ENCODE peak calls at places on chromosome 16, in five cellular contexts. K is fibroblast of lung, H is fibroblast of mammary gland, D is AG04450, C is stomach. A is an unnamed sample.

GRCh38 chr16:88617268-88618031 is 20.9 kb upstream of the IL17C start:
- DNase-seq in D (no peak), K (no peak), C (no peak), H (no peak), A (peak)

GRCh38 chr16:77885596-77886295 is 97.4 kb downstream of the VAT1L start:
- DNase-seq in D (no peak), K (peak), H (peak), C (no peak), A (no peak)

GRCh38 chr16:69438465-69438864 is 14.0 kb downstream of the CYB5B start:
- DNase-seq in H (no peak), C (no peak), D (no peak), K (no peak), A (no peak)

GRCh38 chr16:23214796-23215195 is 32.3 kb downstream of the SCNN1G start:
- DNase-seq in H (no peak), K (no peak), D (no peak), C (no peak), A (no peak)

GRCh38 chr16:89135166-89135565 is 36.4 kb upstream of the CDH15 start:
- DNase-seq in H (no peak), K (no peak), D (no peak), C (no peak), A (no peak)

GRCh38 chr16:48041861-48042435 is 113.8 kb downstream of the ABCC12 start:
- DNase-seq in K (no peak), D (no peak), C (no peak), H (no peak), A (no peak)

GRCh38 chr16:49833055-49833454 is 22.9 kb downstream of the ZNF423 start:
- DNase-seq in D (no peak), C (no peak), K (no peak), H (no peak), A (no peak)

GRCh38 chr16:27169511-27170071 is 33.7 kb upstream of the KDM8 start:
- DNase-seq in D (peak), H (peak), C (peak), K (peak), A (peak)

GRCh38 chr16:3789375-3790067 is 72.2 kb upstream of the TRAP1 start:
- DNase-seq in D (no peak), K (no peak), C (no peak), H (no peak), A (no peak)

GRCh38 chr16:10558746-10559641 is 21.4 kb downstream of the EMP2 start:
- DNase-seq in D (no peak), C (peak), K (peak), H (peak), A (no peak)

GRCh38 chr16:12729448-12729847 is 74.2 kb downstream of the CPPED1 start:
- DNase-seq in H (peak), K (peak), C (no peak), D (no peak), A (no peak)

GRCh38 chr16:85522842-85523601 is 90.1 kb upstream of the GSE1 start:
- DNase-seq in C (peak), K (peak), D (no peak), H (peak), A (peak)

GRCh38 chr16:49337814-49338350 is 35.7 kb upstream of the C16orf78 start:
- DNase-seq in D (no peak), K (no peak), H (no peak), C (peak), A (no peak)

GRCh38 chr16:84109598-84110325 is 7.0 kb downstream of the MBTPS1 start:
- DNase-seq in H (peak), K (peak), D (no peak), C (no peak), A (no peak)

GRCh38 chr16:76579277-76579676 is 302.1 kb downstream of the CNTNAP4 start:
- DNase-seq in C (no peak), D (no peak), K (no peak), H (no peak), A (no peak)

GRCh38 chr16:71214771-71215381 is 15.6 kb downstream of the HYDIN start:
- DNase-seq in D (no peak), K (no peak), C (no peak), H (peak), A (no peak)

GRCh38 chr16:9901-10665 is 43.3 kb downstream of the POLR3K start:
- DNase-seq in D (no peak), H (no peak), C (peak), K (no peak), A (no peak)

GRCh38 chr16:69482410-69482951 is 58.1 kb downstream of the CYB5B start:
- DNase-seq in C (peak), H (peak), D (no peak), K (peak), A (no peak)

GRCh38 chr16:11448796-11449416 is 103.6 kb downstream of the RMI2 start:
- DNase-seq in H (no peak), D (no peak), K (no peak), C (no peak), A (no peak)

GRCh38 chr16:52070341-52071057 is 476.4 kb downstream of the TOX3 start:
- DNase-seq in K (no peak), C (no peak), H (no peak), D (no peak), A (peak)

GRCh38 chr16:927406-927805 is 43.4 kb downstream of the LMF1 start:
- DNase-seq in K (no peak), D (no peak), H (no peak), C (no peak), A (no peak)

GRCh38 chr16:24001706-24002105 is 165.9 kb downstream of the PRKCB start:
- DNase-seq in K (no peak), D (no peak), C (no peak), H (no peak), A (no peak)

GRCh38 chr16:63361032-63361624 is 1324.9 kb upstream of the CDH8 start:
- DNase-seq in H (peak), K (peak), D (peak), C (no peak), A (no peak)

GRCh38 chr16:1287982-1288670 is 21.3 kb upstream of the UBE2I start:
- DNase-seq in C (no peak), K (no peak), D (no peak), H (no peak), A (no peak)

GRCh38 chr16:49578435-49579024 is 204.9 kb downstream of the C16orf78 start:
- DNase-seq in C (no peak), H (no peak), D (no peak), K (no peak), A (no peak)

GRCh38 chr16:5041604-5042133 is 7.9 kb upstream of the NAGPA start:
- DNase-seq in C (no peak), D (no peak), K (peak), H (peak), A (no peak)

GRCh38 chr16:12296991-12297390 is 320.5 kb downstream of the SNX29 start:
- DNase-seq in H (no peak), K (no peak), D (no peak), C (no peak), A (no peak)

GRCh38 chr16:84308120-84308519 is 13.4 kb downstream of the WFDC1 start:
- DNase-seq in H (peak), D (peak), C (peak), K (no peak), A (no peak)

GRCh38 chr16:89000207-89000959 is 23.4 kb upstream of the CBFA2T3 start:
- DNase-seq in H (no peak), D (no peak), K (no peak), C (no peak), A (no peak)

GRCh38 chr16:65876624-65877023 is 489.9 kb upstream of the CDH5 start:
- DNase-seq in D (no peak), C (no peak), K (no peak), H (peak), A (no peak)

GRCh38 chr16:1914084-1914608 is 4.1 kb downstream of the HS3ST6 start:
- DNase-seq in D (no peak), K (no peak), C (no peak), H (no peak), A (no peak)

GRCh38 chr16:85437161-85438052 is 175.7 kb upstream of the GSE1 start:
- DNase-seq in H (no peak), K (no peak), C (peak), D (no peak), A (no peak)

GRCh38 chr16:4392382-4393242 is 21.0 kb downstream of the VASN start:
- DNase-seq in K (peak), C (peak), H (peak), D (peak), A (no peak)

GRCh38 chr16:30485818-30486436 is 13.4 kb downstream of the ITGAL start:
- DNase-seq in H (no peak), D (no peak), C (no peak), K (peak), A (no peak)
- TF ChIP-seq CTCF in H (no peak), D (no peak), C (no peak), K (no peak), A (no peak)

DNA sequence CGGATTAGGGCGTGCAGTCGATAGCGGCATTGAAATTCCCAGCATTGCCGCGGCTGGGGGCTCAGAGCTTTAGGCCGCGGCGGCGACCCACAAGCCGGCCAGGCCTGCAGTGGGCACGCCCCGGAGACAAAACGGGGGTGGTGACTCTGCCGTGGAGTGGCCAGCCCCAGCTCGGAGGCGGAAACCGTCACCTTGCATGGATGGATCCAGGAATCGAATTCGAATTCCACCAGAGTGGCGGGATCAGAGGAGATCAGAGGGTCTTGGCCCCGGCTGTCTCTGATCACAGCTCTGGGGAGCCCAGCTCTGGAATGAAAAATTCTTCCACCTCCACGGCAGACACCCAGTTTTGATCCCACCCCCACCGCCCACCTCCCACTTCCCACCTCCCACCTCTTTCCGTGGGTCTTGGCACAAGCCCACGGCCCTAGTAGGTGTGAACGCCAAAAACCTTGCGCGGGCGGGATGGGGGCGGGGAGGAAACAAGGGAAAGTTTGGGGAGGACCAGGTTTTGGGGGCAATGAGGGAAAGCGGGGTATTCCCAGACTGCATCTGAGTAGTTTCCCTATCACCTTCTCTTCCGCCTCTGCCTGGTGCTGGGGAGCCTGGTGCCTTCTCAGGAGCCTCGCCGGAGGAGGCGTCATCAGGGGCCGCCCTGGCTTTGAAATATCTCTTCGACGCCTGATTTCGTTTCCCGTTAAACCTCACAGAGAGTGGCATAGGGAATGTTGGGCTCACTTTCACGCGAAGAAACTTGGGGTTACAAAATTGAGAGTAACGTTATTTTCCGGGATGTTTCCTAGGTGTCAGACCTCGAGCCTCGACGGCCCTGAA is 1.4 kb upstream of the IRX3 start:
- DNase-seq in C (no peak), K (no peak), H (peak), D (no peak), A (no peak)
- H3K4me3 ChIP-seq in C (peak), K (peak), H (peak), D (no peak), A (peak)

GRCh38 chr16:57479422-57480126 is 6.7 kb downstream of the DOK4 start:
- DNase-seq in K (peak), D (no peak), C (peak), H (peak), A (no peak)
- TF ChIP-seq CTCF in K (no peak), D (no peak), C (no peak), H (no peak), A (no peak)

GRCh38 chr16:68235105-68235881 is 634 bp downstream of the ESRP2 start:
- DNase-seq in C (peak), K (no peak), D (no peak), H (no peak), A (no peak)
- H3K4me3 ChIP-seq in C (peak), K (no peak), D (no peak), H (no peak), A (peak)